ENCODE peak calls at places on chromosomes 3 and 15, in ten cellular contexts. One of them, this sample, is unnamed.

GRCh38 chr15:65312400-65312916 is 8.0 kb downstream of the RNU5B-1 start:
- DNase-seq in GM23338: no peak
- DNase-seq in GM06990: no peak
- DNase-seq in fibroblast of pulmonary artery: no peak
- DNase-seq in left ventricle myocardium inferior: peak; percentile 62
- DNase-seq in NB4: no peak
- DNase-seq in endothelial cell of umbilical vein: no peak
- DNase-seq in tibial artery: no peak
- DNase-seq in dorsolateral prefrontal cortex: peak; percentile 75
- DNase-seq in A673: no peak
- DNase-seq in this sample: no peak

GRCh38 chr15:80154336-80154735 is 1.5 kb downstream of the FAH start:
- DNase-seq in A673: no peak
- DNase-seq in GM23338: no peak
- DNase-seq in tibial artery: no peak
- DNase-seq in fibroblast of pulmonary artery: peak; percentile 33
- DNase-seq in dorsolateral prefrontal cortex: no peak
- DNase-seq in GM06990: no peak
- DNase-seq in left ventricle myocardium inferior: no peak
- DNase-seq in endothelial cell of umbilical vein: no peak
- DNase-seq in NB4: no peak
- DNase-seq in this sample: no peak

GRCh38 chr3:183584246-183584913 is 28.9 kb upstream of the KLHL6 start:
- DNase-seq in dorsolateral prefrontal cortex: no peak
- DNase-seq in NB4: no peak
- DNase-seq in endothelial cell of umbilical vein: peak; percentile 71
- DNase-seq in tibial artery: no peak
- DNase-seq in left ventricle myocardium inferior: peak; percentile 64
- DNase-seq in A673: no peak
- DNase-seq in GM06990: no peak
- DNase-seq in fibroblast of pulmonary artery: peak; percentile 76
- DNase-seq in GM23338: no peak
- DNase-seq in this sample: no peak

GRCh38 chr3:58323795-58324674 is 8.7 kb upstream of the PXK start:
- DNase-seq in GM06990: no peak
- DNase-seq in left ventricle myocardium inferior: no peak
- DNase-seq in fibroblast of pulmonary artery: no peak
- DNase-seq in dorsolateral prefrontal cortex: no peak
- DNase-seq in GM23338: no peak
- DNase-seq in NB4: no peak
- DNase-seq in A673: no peak
- DNase-seq in tibial artery: no peak
- DNase-seq in endothelial cell of umbilical vein: peak; percentile 89
- DNase-seq in this sample: no peak

GRCh38 chr3:20064796-20065564 is 24.7 kb downstream of the KAT2B start:
- DNase-seq in A673: peak; percentile 11
- DNase-seq in GM23338: no peak
- DNase-seq in GM06990: no peak
- DNase-seq in fibroblast of pulmonary artery: no peak
- DNase-seq in dorsolateral prefrontal cortex: no peak
- DNase-seq in tibial artery: no peak
- DNase-seq in NB4: no peak
- DNase-seq in left ventricle myocardium inferior: no peak
- DNase-seq in endothelial cell of umbilical vein: no peak
- DNase-seq in this sample: no peak

GRCh38 chr15:75583689-75584088 is 4.6 kb upstream of the PTPN9 start:
- DNase-seq in dorsolateral prefrontal cortex: no peak
- DNase-seq in GM23338: no peak
- DNase-seq in tibial artery: no peak
- DNase-seq in GM06990: no peak
- DNase-seq in left ventricle myocardium inferior: peak; percentile 29
- DNase-seq in A673: no peak
- DNase-seq in NB4: no peak
- DNase-seq in endothelial cell of umbilical vein: no peak
- DNase-seq in fibroblast of pulmonary artery: no peak
- DNase-seq in this sample: no peak

GRCh38 chr3:89375451-89375850 is 268.0 kb downstream of the EPHA3 start:
- DNase-seq in A673: peak; percentile 49
- DNase-seq in GM23338: no peak
- DNase-seq in NB4: no peak
- DNase-seq in left ventricle myocardium inferior: no peak
- DNase-seq in dorsolateral prefrontal cortex: no peak
- DNase-seq in endothelial cell of umbilical vein: no peak
- DNase-seq in GM06990: no peak
- DNase-seq in tibial artery: no peak
- DNase-seq in fibroblast of pulmonary artery: no peak
- DNase-seq in this sample: no peak

GRCh38 chr3:124759666-124760401 is 29.6 kb downstream of the UMPS start:
- DNase-seq in NB4: no peak
- DNase-seq in GM06990: no peak
- DNase-seq in A673: no peak
- DNase-seq in endothelial cell of umbilical vein: no peak
- DNase-seq in fibroblast of pulmonary artery: no peak
- DNase-seq in GM23338: no peak
- DNase-seq in tibial artery: no peak
- DNase-seq in left ventricle myocardium inferior: no peak
- DNase-seq in dorsolateral prefrontal cortex: no peak
- DNase-seq in this sample: no peak

GRCh38 chr15:36156855-36157521 is 422.4 kb upstream of the CDIN1 start:
- DNase-seq in fibroblast of pulmonary artery: peak; percentile 87
- DNase-seq in A673: peak; percentile 9
- DNase-seq in left ventricle myocardium inferior: peak; percentile 45
- DNase-seq in NB4: no peak
- DNase-seq in GM23338: no peak
- DNase-seq in tibial artery: peak; percentile 28
- DNase-seq in GM06990: no peak
- DNase-seq in endothelial cell of umbilical vein: no peak
- DNase-seq in dorsolateral prefrontal cortex: no peak
- DNase-seq in this sample: peak; percentile 66

GRCh38 chr15:72584006-72584405 is 70.5 kb upstream of the GOLGA6B start:
- DNase-seq in GM06990: no peak
- DNase-seq in A673: no peak
- DNase-seq in NB4: no peak
- DNase-seq in dorsolateral prefrontal cortex: no peak
- DNase-seq in tibial artery: no peak
- DNase-seq in left ventricle myocardium inferior: no peak
- DNase-seq in GM23338: peak; percentile 43
- DNase-seq in endothelial cell of umbilical vein: no peak
- DNase-seq in fibroblast of pulmonary artery: peak; percentile 17
- DNase-seq in this sample: no peak

GRCh38 chr3:144564011-144564410 is 592.4 kb downstream of the DIPK2A start:
- DNase-seq in left ventricle myocardium inferior: no peak
- DNase-seq in tibial artery: no peak
- DNase-seq in endothelial cell of umbilical vein: peak; percentile 68
- DNase-seq in dorsolateral prefrontal cortex: no peak
- DNase-seq in A673: no peak
- DNase-seq in NB4: no peak
- DNase-seq in fibroblast of pulmonary artery: peak; percentile 3
- DNase-seq in GM06990: no peak
- DNase-seq in GM23338: no peak
- DNase-seq in this sample: no peak

GRCh38 chr3:87766736-87767135 is 292.1 kb downstream of the CGGBP1 start:
- DNase-seq in A673: peak; percentile 27
- DNase-seq in endothelial cell of umbilical vein: no peak
- DNase-seq in GM23338: no peak
- DNase-seq in tibial artery: no peak
- DNase-seq in GM06990: no peak
- DNase-seq in NB4: no peak
- DNase-seq in left ventricle myocardium inferior: no peak
- DNase-seq in fibroblast of pulmonary artery: no peak
- DNase-seq in dorsolateral prefrontal cortex: no peak
- DNase-seq in this sample: no peak

GRCh38 chr15:57427367-57427821 is 51.1 kb downstream of the CGNL1 start:
- DNase-seq in fibroblast of pulmonary artery: peak; percentile 55
- DNase-seq in dorsolateral prefrontal cortex: no peak
- DNase-seq in A673: no peak
- DNase-seq in tibial artery: peak; percentile 78
- DNase-seq in GM23338: peak; percentile 88
- DNase-seq in left ventricle myocardium inferior: no peak
- DNase-seq in NB4: no peak
- DNase-seq in GM06990: no peak
- DNase-seq in endothelial cell of umbilical vein: no peak
- DNase-seq in this sample: no peak

GRCh38 chr15:57432141-57432701 is 55.9 kb downstream of the CGNL1 start:
- DNase-seq in A673: peak; percentile 44
- DNase-seq in tibial artery: peak; percentile 48
- DNase-seq in GM23338: peak; percentile 84
- DNase-seq in NB4: no peak
- DNase-seq in left ventricle myocardium inferior: no peak
- DNase-seq in endothelial cell of umbilical vein: peak; percentile 75
- DNase-seq in fibroblast of pulmonary artery: peak; percentile 31
- DNase-seq in dorsolateral prefrontal cortex: no peak
- DNase-seq in GM06990: no peak
- DNase-seq in this sample: no peak

GRCh38 chr15:57425842-57426241 is 49.5 kb downstream of the CGNL1 start:
- DNase-seq in GM23338: peak; percentile 45
- DNase-seq in dorsolateral prefrontal cortex: no peak
- DNase-seq in endothelial cell of umbilical vein: no peak
- DNase-seq in NB4: no peak
- DNase-seq in tibial artery: no peak
- DNase-seq in fibroblast of pulmonary artery: no peak
- DNase-seq in left ventricle myocardium inferior: no peak
- DNase-seq in GM06990: no peak
- DNase-seq in A673: no peak
- DNase-seq in this sample: no peak

GRCh38 chr15:57424628-57425405 is 48.5 kb downstream of the CGNL1 start:
- DNase-seq in GM23338: no peak
- DNase-seq in endothelial cell of umbilical vein: no peak
- DNase-seq in left ventricle myocardium inferior: no peak
- DNase-seq in A673: no peak
- DNase-seq in NB4: no peak
- DNase-seq in GM06990: no peak
- DNase-seq in dorsolateral prefrontal cortex: no peak
- DNase-seq in tibial artery: no peak
- DNase-seq in fibroblast of pulmonary artery: no peak
- DNase-seq in this sample: no peak

DNA sequence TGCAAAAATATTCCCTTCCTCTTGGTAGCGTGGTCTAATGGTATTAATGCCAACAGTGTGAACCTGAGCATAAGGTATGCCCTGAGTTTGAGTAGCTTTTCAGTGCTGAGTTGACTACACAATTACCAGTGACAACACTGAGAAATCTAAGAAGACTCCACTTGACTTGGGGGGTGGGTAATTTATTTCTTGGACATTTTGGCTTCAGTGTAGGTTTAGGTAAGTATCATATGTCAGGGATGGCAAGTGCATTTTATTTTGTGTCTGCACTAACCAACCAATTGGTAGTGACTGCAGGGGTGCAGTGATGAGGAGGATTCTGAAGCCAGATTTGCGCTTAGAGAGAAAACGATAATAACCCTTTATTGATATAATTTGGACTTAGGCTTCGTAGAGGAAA is 52.8 kb downstream of the CGNL1 start:
- DNase-seq in endothelial cell of umbilical vein: no peak
- DNase-seq in fibroblast of pulmonary artery: no peak
- DNase-seq in tibial artery: no peak
- DNase-seq in A673: no peak
- DNase-seq in left ventricle myocardium inferior: no peak
- DNase-seq in GM23338: no peak
- DNase-seq in NB4: no peak
- DNase-seq in dorsolateral prefrontal cortex: no peak
- DNase-seq in GM06990: no peak
- DNase-seq in this sample: no peak
- TF ChIP-seq CTCF in endothelial cell of umbilical vein: no peak
- TF ChIP-seq CTCF in fibroblast of pulmonary artery: no peak
- TF ChIP-seq CTCF in tibial artery: no peak
- TF ChIP-seq CTCF in A673: no peak
- TF ChIP-seq CTCF in left ventricle myocardium inferior: no peak
- TF ChIP-seq CTCF in GM23338: no peak
- TF ChIP-seq CTCF in NB4: no peak
- TF ChIP-seq CTCF in dorsolateral prefrontal cortex: no peak
- TF ChIP-seq CTCF in GM06990: no peak
- TF ChIP-seq CTCF in this sample: no peak

DNA sequence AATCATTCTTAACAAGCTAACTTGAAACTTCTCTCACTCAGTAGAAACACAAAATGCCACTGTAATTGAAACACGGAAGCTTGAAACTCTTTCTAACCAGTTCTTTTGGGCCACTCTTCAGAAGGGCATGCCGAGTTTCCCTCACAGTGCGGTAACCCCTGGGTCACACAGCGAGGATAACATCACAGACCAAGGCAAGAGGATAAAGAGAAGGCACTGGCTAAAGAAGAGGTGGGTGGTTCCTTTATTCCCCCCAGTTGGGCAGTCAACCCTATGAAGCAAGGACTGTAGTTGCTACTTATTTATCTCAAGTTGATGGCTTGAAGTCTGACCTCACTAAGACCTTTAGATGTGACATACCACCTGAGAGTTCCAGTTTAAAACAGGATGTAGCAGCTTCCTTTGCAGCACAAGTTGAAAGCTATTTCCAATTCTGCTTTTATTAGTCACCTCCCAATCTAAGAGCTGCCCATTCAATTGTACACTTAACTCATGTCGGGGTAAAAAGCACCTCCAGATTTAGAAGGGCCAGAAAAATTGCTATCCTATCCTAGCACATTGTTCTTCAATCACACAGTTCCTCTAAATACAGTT is 272.4 kb downstream of the TIGIT start:
- DNase-seq in GM23338: no peak
- DNase-seq in dorsolateral prefrontal cortex: no peak
- DNase-seq in fibroblast of pulmonary artery: no peak
- DNase-seq in tibial artery: no peak
- DNase-seq in NB4: no peak
- DNase-seq in endothelial cell of umbilical vein: peak; percentile 48
- DNase-seq in A673: no peak
- DNase-seq in GM06990: peak; percentile 9
- DNase-seq in left ventricle myocardium inferior: no peak
- DNase-seq in this sample: no peak
- H3K4me3 ChIP-seq in GM23338: no peak overlapping the region
- H3K4me3 ChIP-seq in dorsolateral prefrontal cortex: no peak overlapping the region
- H3K4me3 ChIP-seq in fibroblast of pulmonary artery: no peak overlapping the region
- H3K4me3 ChIP-seq in tibial artery: no peak overlapping the region
- H3K4me3 ChIP-seq in NB4: no peak overlapping the region
- H3K4me3 ChIP-seq in endothelial cell of umbilical vein: no peak overlapping the region
- H3K4me3 ChIP-seq in A673: no peak overlapping the region
- H3K4me3 ChIP-seq in GM06990: no peak overlapping the region
- H3K4me3 ChIP-seq in left ventricle myocardium inferior: no peak overlapping the region
- H3K4me3 ChIP-seq in this sample: no peak overlapping the region

DNA sequence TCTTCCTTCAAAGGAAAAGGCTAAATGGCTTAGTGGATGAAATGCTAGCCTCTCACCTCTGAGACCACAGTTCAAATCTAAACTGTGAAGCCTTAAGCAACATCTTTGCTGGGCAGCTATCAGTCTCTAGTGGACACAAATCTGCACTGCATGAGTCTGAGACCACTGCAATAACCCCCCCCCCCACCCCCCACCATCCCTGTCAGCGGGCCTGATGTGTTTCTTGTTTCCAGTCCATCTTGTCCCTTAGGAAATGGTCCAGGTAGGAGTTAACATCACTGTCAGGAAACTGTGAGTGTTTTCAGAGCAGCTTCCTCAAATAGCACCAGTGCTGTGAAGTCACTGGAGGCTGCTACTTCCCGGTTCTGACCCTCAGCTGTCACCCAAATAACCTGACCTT is 140.6 kb upstream of the TMCO5A start:
- DNase-seq in A673: peak; percentile 12
- DNase-seq in GM23338: peak; percentile 34
- DNase-seq in NB4: peak; percentile 2
- DNase-seq in endothelial cell of umbilical vein: peak; percentile 4
- DNase-seq in left ventricle myocardium inferior: no peak
- DNase-seq in dorsolateral prefrontal cortex: no peak
- DNase-seq in tibial artery: no peak
- DNase-seq in fibroblast of pulmonary artery: peak; percentile 22
- DNase-seq in GM06990: no peak
- DNase-seq in this sample: no peak
- TF ChIP-seq CTCF in A673: peak; percentile 41
- TF ChIP-seq CTCF in GM23338: peak; percentile 39
- TF ChIP-seq CTCF in NB4: no peak
- TF ChIP-seq CTCF in endothelial cell of umbilical vein: peak; percentile 16
- TF ChIP-seq CTCF in left ventricle myocardium inferior: no peak
- TF ChIP-seq CTCF in dorsolateral prefrontal cortex: no peak
- TF ChIP-seq CTCF in tibial artery: no peak
- TF ChIP-seq CTCF in fibroblast of pulmonary artery: peak; percentile 34
- TF ChIP-seq CTCF in GM06990: no peak
- TF ChIP-seq CTCF in this sample: peak; percentile 68

GRCh38 chr3:108822167-108822897 is at the start of gene TRAT1:
- DNase-seq in fibroblast of pulmonary artery: no peak
- DNase-seq in left ventricle myocardium inferior: no peak
- DNase-seq in GM06990: no peak
- DNase-seq in A673: no peak
- DNase-seq in NB4: no peak
- DNase-seq in tibial artery: no peak
- DNase-seq in endothelial cell of umbilical vein: no peak
- DNase-seq in GM23338: no peak
- DNase-seq in dorsolateral prefrontal cortex: no peak
- DNase-seq in this sample: no peak
- H3K4me3 ChIP-seq in fibroblast of pulmonary artery: no peak within 1 kb of the TSS
- H3K4me3 ChIP-seq in left ventricle myocardium inferior: no peak within 1 kb of the TSS
- H3K4me3 ChIP-seq in GM06990: no peak within 1 kb of the TSS
- H3K4me3 ChIP-seq in A673: no peak within 1 kb of the TSS
- H3K4me3 ChIP-seq in NB4: no peak within 1 kb of the TSS
- H3K4me3 ChIP-seq in tibial artery: no peak within 1 kb of the TSS
- H3K4me3 ChIP-seq in endothelial cell of umbilical vein: no peak within 1 kb of the TSS
- H3K4me3 ChIP-seq in GM23338: no peak within 1 kb of the TSS
- H3K4me3 ChIP-seq in dorsolateral prefrontal cortex: no peak within 1 kb of the TSS
- H3K4me3 ChIP-seq in this sample: no peak within 1 kb of the TSS

This sample was measured in epithelial cell of proximal tubule.